ENCODE peak calls at places on chromosome 21, in ten cellular contexts. M, V, F, D, U, O, W, E, B and P are unnamed samples.

GRCh38 chr21:31743712-31744111 is 11.8 kb upstream of the SCAF4 start:
- DNase-seq in E (no peak), D (no peak), M (no peak), O (no peak), V (no peak), W (no peak), U (no peak), F (no peak), B (no peak), P (no peak)

GRCh38 chr21:44697811-44698734 is 1.1 kb downstream of the KRTAP10-12 start:
- DNase-seq in W (no peak), D (no peak), V (no peak), U (no peak), O (no peak), M (no peak), F (no peak), B (no peak), E (peak), P (peak)

GRCh38 chr21:45293214-45293725 is 5.6 kb upstream of the POFUT2 start:
- DNase-seq in E (no peak), M (no peak), B (no peak), O (peak), W (no peak), V (no peak), F (no peak), U (no peak), D (no peak), P (peak)

GRCh38 chr21:35965699-35966098 is 94.6 kb downstream of the SETD4 start:
- DNase-seq in W (no peak), F (no peak), E (no peak), M (no peak), O (no peak), B (no peak), U (no peak), V (no peak), D (no peak), P (no peak)

GRCh38 chr21:42400525-42400924 is 3.2 kb upstream of the UBASH3A start:
- DNase-seq in F (no peak), U (no peak), B (no peak), E (no peak), W (no peak), M (no peak), O (no peak), D (no peak), V (no peak), P (no peak)

GRCh38 chr21:39048574-39048973 is 134.7 kb downstream of the PSMG1 start:
- DNase-seq in W (no peak), B (no peak), U (no peak), M (no peak), F (no peak), V (no peak), E (no peak), D (no peak), O (no peak), P (no peak)

GRCh38 chr21:37868896-37869295 is 47.4 kb downstream of the KCNJ6 start:
- DNase-seq in O (no peak), V (no peak), D (no peak), B (no peak), E (no peak), U (no peak), W (no peak), F (no peak), M (no peak), P (peak)

GRCh38 chr21:44365251-44365966 is 12.0 kb downstream of the TRPM2 start:
- DNase-seq in V (no peak), E (peak), U (no peak), B (no peak), W (no peak), F (no peak), D (no peak), O (no peak), M (no peak), P (no peak)

GRCh38 chr21:44463716-44464115 is 8.4 kb downstream of the LRRC3 start:
- DNase-seq in B (no peak), E (no peak), D (no peak), V (no peak), F (no peak), O (no peak), W (no peak), U (no peak), M (no peak), P (no peak)

GRCh38 chr21:36692125-36692843 is 6.6 kb upstream of the SIM2 start:
- DNase-seq in M (no peak), O (no peak), V (no peak), D (no peak), W (no peak), U (no peak), E (no peak), B (no peak), F (no peak), P (no peak)

GRCh38 chr21:35508389-35508888 is 459.3 kb upstream of the RUNX1 start:
- DNase-seq in V (no peak), B (no peak), M (no peak), E (no peak), F (no peak), D (peak), W (no peak), U (no peak), O (peak), P (no peak)

GRCh38 chr21:17351766-17352165 is 161.1 kb upstream of the CXADR start:
- DNase-seq in U (peak), B (no peak), W (no peak), D (no peak), M (no peak), V (no peak), F (no peak), O (no peak), E (no peak), P (no peak)

GRCh38 chr21:40173833-40174232 is 306.6 kb downstream of the PCP4 start:
- DNase-seq in U (no peak), F (no peak), M (no peak), O (no peak), B (no peak), W (no peak), D (no peak), E (no peak), V (no peak), P (no peak)

GRCh38 chr21:36075953-36076352 is 6.1 kb downstream of the CBR1 start:
- DNase-seq in W (no peak), E (no peak), F (no peak), V (no peak), O (no peak), D (no peak), B (no peak), U (no peak), M (no peak), P (no peak)

GRCh38 chr21:41235214-41235613 is 67.3 kb downstream of the BACE2 start:
- DNase-seq in F (no peak), E (no peak), W (no peak), B (no peak), M (no peak), V (no peak), U (peak), D (no peak), O (no peak), P (no peak)

GRCh38 chr21:33067045-33067444 is 2.9 kb upstream of the OLIG1 start:
- DNase-seq in B (no peak), F (no peak), D (no peak), U (no peak), M (no peak), O (no peak), W (no peak), V (no peak), E (no peak), P (no peak)

GRCh38 chr21:37198989-37199924 is 67.9 kb downstream of the VPS26C start:
- DNase-seq in O (no peak), D (no peak), F (no peak), B (no peak), E (no peak), U (no peak), M (no peak), V (no peak), W (no peak), P (no peak)

GRCh38 chr21:38813143-38813542 is 7.4 kb downstream of the ETS2 start:
- DNase-seq in D (no peak), O (no peak), W (no peak), U (no peak), E (no peak), V (no peak), B (no peak), F (no peak), M (no peak), P (no peak)

GRCh38 chr21:45981641-45982255 is at the start of gene COL6A1:
- DNase-seq in V (no peak), M (no peak), U (peak), D (peak), E (peak), F (peak), W (no peak), O (peak), B (no peak), P (peak)

GRCh38 chr21:36211660-36212512 is 55.3 kb downstream of the DOP1B start:
- DNase-seq in U (no peak), B (no peak), V (no peak), O (no peak), E (no peak), W (no peak), M (no peak), D (no peak), F (no peak), P (no peak)

GRCh38 chr21:28089599-28090421 is 902.9 kb downstream of the LTN1 start:
- DNase-seq in O (no peak), U (no peak), M (no peak), F (no peak), W (no peak), D (peak), E (no peak), B (no peak), V (no peak), P (no peak)

GRCh38 chr21:39955326-39955725 is 88.1 kb downstream of the PCP4 start:
- DNase-seq in M (no peak), D (no peak), U (no peak), F (no peak), O (no peak), V (no peak), E (no peak), B (no peak), W (no peak), P (no peak)

GRCh38 chr21:45409466-45410150 is 4.6 kb downstream of the COL18A1 start:
- DNase-seq in W (no peak), B (no peak), M (no peak), U (no peak), F (no peak), D (peak), O (no peak), V (no peak), E (no peak), P (no peak)